ENCODE peak calls at places on chromosomes 6 and 20, in nine cellular contexts. F is naive thymus-derived CD4-positive, alpha-beta T cell; L is astrocyte of the cerebellum; K is epithelial cell of prostate; Q is SJSA1; E is EL; H is stimulated activated CD8-positive, alpha-beta memory T cell treated with anti-CD3 and anti-CD28 coated beads, Interleukin-2, amount 100 ng/mL, for 1 hour; T is stimulated activated naive B cell treated with anti-CD40 and anti-IgM and Interleukin-4, amounts not matched to agents 10 μg/mL and 1 μg/mL and 100 μg/mL, for 72 hours; C is CD8-positive, alpha-beta T cell. O is an unnamed sample.

GRCh38 chr6:49118475-49118874 is 344.6 kb downstream of the MMUT start:
- DNase-seq in F (no peak), L (no peak), K (peak), Q (no peak), E (no peak), H (no peak), T (no peak), C (no peak), O (no peak)

GRCh38 chr6:82494367-82494766 is 130.8 kb downstream of the TPBG start:
- DNase-seq in F (no peak), L (no peak), K (no peak), Q (no peak), E (no peak), H (no peak), T (no peak), C (no peak), O (no peak)

GRCh38 chr6:170087946-170088348 is 202.9 kb downstream of the DLL1 start:
- DNase-seq in F (peak), L (no peak), K (no peak), Q (peak), E (no peak), H (peak), T (peak), C (peak), O (no peak)

GRCh38 chr20:2507464-2507863 is 1.3 kb downstream of the ZNF343 start:
- DNase-seq in F (no peak), L (no peak), K (no peak), Q (no peak), E (peak), H (no peak), T (no peak), C (no peak), O (no peak)

GRCh38 chr20:33280775-33281174 is 2.2 kb upstream of the BPIFB1 start:
- DNase-seq in F (no peak), L (no peak), K (no peak), Q (no peak), E (no peak), H (no peak), T (no peak), C (no peak), O (no peak)

GRCh38 chr6:20661721-20662120 is 127.5 kb downstream of the CDKAL1 start:
- DNase-seq in F (no peak), L (no peak), K (peak), Q (no peak), E (no peak), H (no peak), T (no peak), C (no peak), O (no peak)

GRCh38 chr6:26233608-26234420 is 131.2 kb upstream of the BTN3A2 start:
- DNase-seq in F (peak), L (no peak), K (no peak), Q (peak), E (peak), H (peak), T (peak), C (peak), O (no peak)

GRCh38 chr6:133132092-133132491 is 109.1 kb upstream of the EYA4 start:
- DNase-seq in F (no peak), L (no peak), K (no peak), Q (no peak), E (no peak), H (no peak), T (no peak), C (no peak), O (no peak)

GRCh38 chr20:57007171-57007540 is 259.3 kb downstream of the BMP7 start:
- DNase-seq in F (no peak), L (no peak), K (no peak), Q (no peak), E (no peak), H (no peak), T (no peak), C (no peak), O (no peak)

GRCh38 chr6:19771753-19772336 is 65.3 kb upstream of the ID4 start:
- DNase-seq in F (no peak), L (no peak), K (no peak), Q (no peak), E (peak), H (no peak), T (no peak), C (no peak), O (no peak)

GRCh38 chr20:36344517-36345132 is 38.5 kb downstream of the DLGAP4 start:
- DNase-seq in F (no peak), L (peak), K (no peak), Q (no peak), E (peak), H (no peak), T (no peak), C (no peak), O (peak)

GRCh38 chr6:34451192-34451591 is 14.7 kb upstream of the PACSIN1 start:
- DNase-seq in F (no peak), L (no peak), K (no peak), Q (no peak), E (no peak), H (no peak), T (no peak), C (no peak), O (no peak)

GRCh38 chr6:134162932-134163331 is 110.5 kb upstream of the SLC2A12 start:
- DNase-seq in F (no peak), L (no peak), K (no peak), Q (no peak), E (no peak), H (no peak), T (no peak), C (no peak), O (no peak)

GRCh38 chr6:150940951-150941350 is 75.4 kb downstream of the MTHFD1L start:
- DNase-seq in F (no peak), L (no peak), K (no peak), Q (no peak), E (peak), H (no peak), T (no peak), C (no peak), O (no peak)

GRCh38 chr6:15351631-15352030 is 105.8 kb downstream of the JARID2 start:
- DNase-seq in F (no peak), L (peak), K (no peak), Q (peak), E (peak), H (no peak), T (no peak), C (no peak), O (no peak)